ENCODE peak calls at places on chromosomes 13 and 19, in six cellular contexts. X is activated CD8-positive, alpha-beta T cell treated with anti-CD3 and anti-CD28 coated beads, Interleukin-2, amount 10 ng/mL, durations not matched to agents 7 days and 5 days; H is Right ventricle myocardium superior; N is endodermal cell; Z is stimulated activated CD8-positive, alpha-beta memory T cell treated with anti-CD3 and anti-CD28 coated beads, Interleukin-15, amount 100 ng/mL, for 4 hours; J is T-helper 1 cell. V is an unnamed sample.

GRCh38 chr19:50654882-50655281 is 5.6 kb downstream of the C19orf81 start:
- DNase-seq in X (no peak), H (no peak), N (no peak), Z (no peak), J (no peak), V (no peak)

GRCh38 chr13:33441015-33441414 is 155.5 kb upstream of the STARD13 start:
- DNase-seq in X (no peak), H (no peak), N (peak), Z (no peak), J (no peak), V (peak)

GRCh38 chr13:91142572-91142971 is 204.9 kb upstream of the MIR17HG start:
- DNase-seq in X (no peak), H (no peak), N (no peak), Z (no peak), J (no peak), V (no peak)

GRCh38 chr19:5397804-5398692 is 57.2 kb upstream of the ZNRF4 start:
- DNase-seq in X (no peak), H (no peak), N (peak), Z (no peak), J (no peak), V (peak)

GRCh38 chr19:11041966-11042627 is 47.2 kb upstream of the LDLR start:
- DNase-seq in X (no peak), H (no peak), N (no peak), Z (no peak), J (no peak), V (no peak)

GRCh38 chr13:98478134-98479129 is 98.5 kb downstream of the STK24 start:
- DNase-seq in X (no peak), H (no peak), N (peak), Z (no peak), J (no peak), V (peak)

GRCh38 chr13:80705371-80706163 is 364.6 kb upstream of the SPRY2 start:
- DNase-seq in X (no peak), H (no peak), N (no peak), Z (no peak), J (no peak), V (no peak)

GRCh38 chr13:110250258-110250891 is 56.6 kb downstream of the COL4A1 start:
- DNase-seq in X (no peak), H (peak), N (no peak), Z (no peak), J (no peak), V (no peak)

GRCh38 chr19:30324982-30325381 is 47.2 kb upstream of the ZNF536 start:
- DNase-seq in X (no peak), H (no peak), N (peak), Z (no peak), J (no peak), V (no peak)

GRCh38 chr13:95153647-95154405 is 147.4 kb downstream of the ABCC4 start:
- DNase-seq in X (no peak), H (no peak), N (no peak), Z (no peak), J (no peak), V (no peak)

GRCh38 chr13:98450495-98451167 is 126.3 kb downstream of the STK24 start:
- DNase-seq in X (peak), H (peak), N (peak), Z (no peak), J (no peak), V (no peak)

GRCh38 chr13:44373601-44374347 is at the start of gene SERP2:
- DNase-seq in X (peak), H (peak), N (peak), Z (no peak), J (no peak), V (peak)

GRCh38 chr19:37719927-37720265 is 335 bp upstream of the ZNF607 start:
- DNase-seq in X (no peak), H (no peak), N (no peak), Z (no peak), J (no peak), V (no peak)

GRCh38 chr13:40235160-40235796 is 431.2 kb downstream of the FOXO1 start:
- DNase-seq in X (no peak), H (no peak), N (no peak), Z (no peak), J (no peak), V (no peak)

GRCh38 chr19:2424686-2425621 is 2.4 kb downstream of the TIMM13 start:
- DNase-seq in X (no peak), H (peak), N (peak), Z (no peak), J (no peak), V (peak)

GRCh38 chr13:25901460-25902376 is 150.1 kb downstream of the SHISA2 start:
- DNase-seq in X (peak), H (no peak), N (no peak), Z (no peak), J (no peak), V (no peak)

GRCh38 chr13:42334329-42334706 is 62.4 kb downstream of the AKAP11 start:
- DNase-seq in X (no peak), H (no peak), N (peak), Z (no peak), J (no peak), V (no peak)

GRCh38 chr19:58545286-58546068 is 1.6 kb downstream of the TRIM28 start:
- DNase-seq in X (no peak), H (no peak), N (peak), Z (no peak), J (no peak), V (no peak)

GRCh38 chr13:62702502-62702901 is 1286.9 kb upstream of the PCDH20 start:
- DNase-seq in X (no peak), H (no peak), N (no peak), Z (no peak), J (no peak), V (peak)

GRCh38 chr19:51076602-51077213 is 6.0 kb downstream of the KLK14 start:
- DNase-seq in X (no peak), H (no peak), N (no peak), Z (no peak), J (no peak), V (no peak)

GRCh38 chr19:55358943-55359908 is 3.8 kb downstream of the GARIN5B start:
- DNase-seq in X (no peak), H (no peak), N (no peak), Z (no peak), J (no peak), V (peak)

GRCh38 chr13:110138700-110139036 is 168.3 kb downstream of the COL4A1 start:
- DNase-seq in X (no peak), H (no peak), N (no peak), Z (no peak), J (no peak), V (no peak)

GRCh38 chr13:66262330-66262729 is 967.8 kb downstream of the PCDH9 start:
- DNase-seq in X (no peak), H (no peak), N (no peak), Z (no peak), J (no peak), V (no peak)

GRCh38 chr13:97478247-97478646 is 44.3 kb downstream of the RAP2A start:
- DNase-seq in X (no peak), H (no peak), N (no peak), Z (no peak), J (no peak), V (no peak)

GRCh38 chr19:11578342-11579142 is 1.1 kb upstream of the ACP5 start:
- DNase-seq in X (peak), H (peak), N (peak), Z (no peak), J (peak), V (no peak)

GRCh38 chr19:50152578-50152977 is 10.5 kb downstream of the IZUMO2 start:
- DNase-seq in X (no peak), H (no peak), N (no peak), Z (no peak), J (no peak), V (no peak)

GRCh38 chr19:2542341-2543069 is 66.6 kb downstream of the GADD45B start:
- DNase-seq in X (no peak), H (peak), N (peak), Z (no peak), J (no peak), V (no peak)

GRCh38 chr19:38395381-38396127 is 7.1 kb downstream of the SPRED3 start:
- DNase-seq in X (peak), H (no peak), N (no peak), Z (no peak), J (no peak), V (no peak)

GRCh38 chr13:40379186-40379585 is 287.3 kb downstream of the FOXO1 start:
- DNase-seq in X (no peak), H (no peak), N (no peak), Z (no peak), J (no peak), V (no peak)

GRCh38 chr13:26605845-26606244 is 48.4 kb downstream of the WASF3 start:
- DNase-seq in X (no peak), H (no peak), N (peak), Z (no peak), J (no peak), V (peak)

GRCh38 chr19:33603377-33603776 is 18.4 kb upstream of the CHST8 start:
- DNase-seq in X (no peak), H (no peak), N (no peak), Z (no peak), J (no peak), V (no peak)

GRCh38 chr13:76937416-76937815 is 10.9 kb upstream of the ACOD1 start:
- DNase-seq in X (no peak), H (no peak), N (no peak), Z (no peak), J (no peak), V (no peak)

GRCh38 chr19:13366529-13367143 is 139.6 kb downstream of the CACNA1A start:
- DNase-seq in X (no peak), H (no peak), N (peak), Z (no peak), J (no peak), V (no peak)

GRCh38 chr19:47486900-47487299 is 2.9 kb upstream of the KPTN start:
- DNase-seq in X (peak), H (peak), N (no peak), Z (no peak), J (no peak), V (no peak)

GRCh38 chr13:31972453-31972852 is 59.1 kb upstream of the FRY start:
- DNase-seq in X (no peak), H (no peak), N (no peak), Z (no peak), J (no peak), V (no peak)

GRCh38 chr19:52492201-52492960 is 35.1 kb upstream of the ZNF808 start:
- DNase-seq in X (peak), H (no peak), N (peak), Z (no peak), J (no peak), V (no peak)

GRCh38 chr13:44155422-44156293 is 218.0 kb upstream of the SERP2 start:
- DNase-seq in X (no peak), H (peak), N (peak), Z (no peak), J (no peak), V (no peak)

GRCh38 chr13:43935878-43936277 is 56.2 kb downstream of the LACC1 start:
- DNase-seq in X (no peak), H (no peak), N (no peak), Z (no peak), J (no peak), V (no peak)

GRCh38 chr19:2540646-2541454 is 64.9 kb downstream of the GADD45B start:
- DNase-seq in X (no peak), H (peak), N (peak), Z (no peak), J (no peak), V (no peak)